ENCODE peak calls at places on chromosome 21, in nine cellular contexts. W is thoracic aorta; E is upper lobe of right lung; K is psoas muscle; Z is aorta; A is GM23248; Y is CD4-positive, alpha-beta memory T cell; O is kidney; V is IMR-90. U is an unnamed sample.

GRCh38 chr21:15210235-15210678 is 145.5 kb upstream of the NRIP1 start:
- DNase-seq in W (peak), E (peak), K (peak), Z (peak), A (peak), Y (no peak), O (peak), V (no peak), U (peak)

GRCh38 chr21:41367598-41368360 is 6.0 kb downstream of the MX2 start:
- DNase-seq in W (no peak), E (no peak), K (no peak), Z (no peak), A (no peak), Y (no peak), O (no peak), V (no peak), U (no peak)

GRCh38 chr21:16358784-16359183 is 629.0 kb downstream of the USP25 start:
- DNase-seq in W (no peak), E (no peak), K (no peak), Z (no peak), A (no peak), Y (no peak), O (no peak), V (no peak), U (no peak)

GRCh38 chr21:46005481-46005881 is 23.9 kb downstream of the COL6A1 start:
- DNase-seq in W (no peak), E (no peak), K (no peak), Z (no peak), A (no peak), Y (no peak), O (no peak), V (no peak), U (peak)

GRCh38 chr21:15141236-15141970 is 76.6 kb upstream of the NRIP1 start:
- DNase-seq in W (no peak), E (peak), K (no peak), Z (no peak), A (no peak), Y (no peak), O (peak), V (no peak), U (peak)

GRCh38 chr21:35226960-35227741 is 178.0 kb upstream of the RUNX1 start:
- DNase-seq in W (no peak), E (no peak), K (no peak), Z (no peak), A (no peak), Y (peak), O (no peak), V (no peak), U (no peak)

GRCh38 chr21:41663805-41664788 is 102.8 kb downstream of the RIPK4 start:
- DNase-seq in W (no peak), E (no peak), K (no peak), Z (no peak), A (peak), Y (no peak), O (no peak), V (peak), U (no peak)

GRCh38 chr21:46532080-46532479 is 72.8 kb downstream of the S100B start:
- DNase-seq in W (no peak), E (no peak), K (no peak), Z (no peak), A (no peak), Y (peak), O (no peak), V (no peak), U (no peak)

GRCh38 chr21:39582749-39583148 is 30.0 kb upstream of the B3GALT5 start:
- DNase-seq in W (no peak), E (no peak), K (no peak), Z (no peak), A (no peak), Y (no peak), O (no peak), V (no peak), U (no peak)

GRCh38 chr21:31604591-31605190 is 54.8 kb upstream of the SOD1 start:
- DNase-seq in W (no peak), E (peak), K (peak), Z (peak), A (peak), Y (peak), O (peak), V (peak), U (peak)

GRCh38 chr21:24939288-24939687 is 668.0 kb downstream of the MRPL39 start:
- DNase-seq in W (no peak), E (no peak), K (no peak), Z (no peak), A (no peak), Y (no peak), O (no peak), V (no peak), U (no peak)

GRCh38 chr21:26179501-26179900 is 8.9 kb upstream of the APP start:
- DNase-seq in W (no peak), E (no peak), K (no peak), Z (no peak), A (no peak), Y (no peak), O (no peak), V (no peak), U (no peak)

GRCh38 chr21:22395965-22396364 is 1397.8 kb downstream of the NCAM2 start:
- DNase-seq in W (no peak), E (no peak), K (no peak), Z (no peak), A (no peak), Y (no peak), O (no peak), V (no peak), U (no peak)

GRCh38 chr21:27772816-27773215 is 805.9 kb upstream of the ADAMTS5 start:
- DNase-seq in W (no peak), E (no peak), K (no peak), Z (no peak), A (peak), Y (no peak), O (no peak), V (no peak), U (no peak)

GRCh38 chr21:27033467-27033866 is 66.6 kb upstream of the ADAMTS5 start:
- DNase-seq in W (no peak), E (no peak), K (no peak), Z (no peak), A (no peak), Y (no peak), O (no peak), V (no peak), U (no peak)

GRCh38 chr21:32818411-32818810 is 46.9 kb upstream of the PAXBP1 start:
- DNase-seq in W (no peak), E (no peak), K (no peak), Z (no peak), A (no peak), Y (no peak), O (no peak), V (no peak), U (no peak)

GRCh38 chr21:40850071-40850470 is 3.1 kb upstream of the DSCAM start:
- DNase-seq in W (no peak), E (no peak), K (no peak), Z (no peak), A (no peak), Y (no peak), O (no peak), V (no peak), U (no peak)

GRCh38 chr21:25790122-25790951 is 55.6 kb downstream of the GABPA start:
- DNase-seq in W (no peak), E (no peak), K (no peak), Z (no peak), A (peak), Y (peak), O (no peak), V (peak), U (no peak)

GRCh38 chr21:32237021-32237420 is 41.8 kb downstream of the MIS18A start:
- DNase-seq in W (no peak), E (no peak), K (no peak), Z (no peak), A (peak), Y (no peak), O (no peak), V (no peak), U (no peak)

GRCh38 chr21:31490471-31490870 is 146.4 kb upstream of the TIAM1 start:
- DNase-seq in W (no peak), E (no peak), K (no peak), Z (no peak), A (no peak), Y (no peak), O (no peak), V (no peak), U (no peak)

GRCh38 chr21:40731206-40731605 is 115.8 kb downstream of the DSCAM start:
- DNase-seq in W (no peak), E (no peak), K (no peak), Z (no peak), A (no peak), Y (no peak), O (no peak), V (no peak), U (no peak)

GRCh38 chr21:16124397-16125130 is 394.8 kb downstream of the USP25 start:
- DNase-seq in W (no peak), E (no peak), K (no peak), Z (no peak), A (peak), Y (no peak), O (no peak), V (peak), U (no peak)

GRCh38 chr21:46326110-46326703 is 2.3 kb downstream of the PCNT start:
- DNase-seq in W (no peak), E (no peak), K (no peak), Z (no peak), A (no peak), Y (no peak), O (no peak), V (no peak), U (peak)

GRCh38 chr21:41317458-41317857 is 857 bp downstream of the FAM3B start:
- DNase-seq in W (no peak), E (no peak), K (no peak), Z (no peak), A (no peak), Y (no peak), O (no peak), V (no peak), U (no peak)

GRCh38 chr21:41640756-41641509 is 125.9 kb downstream of the RIPK4 start:
- DNase-seq in W (no peak), E (peak), K (no peak), Z (no peak), A (peak), Y (no peak), O (no peak), V (peak), U (no peak)

GRCh38 chr21:36946949-36947371 is 19.5 kb downstream of the HLCS start:
- DNase-seq in W (no peak), E (no peak), K (no peak), Z (no peak), A (no peak), Y (no peak), O (no peak), V (no peak), U (no peak)
- H3K4me3 ChIP-seq in W (no peak), E (no peak), K (no peak), Z (no peak), A (no peak), Y (no peak), O (no peak), V (no peak), U (no peak)

GRCh38 chr21:44938976-44939531 is 775 bp upstream of the SLX9 start:
- DNase-seq in W (no peak), E (peak), K (peak), Z (peak), A (no peak), Y (no peak), O (no peak), V (no peak), U (no peak)
- H3K27ac ChIP-seq in W (no peak), E (peak), K (peak), Z (no peak), A (no peak), Y (peak), O (no peak), V (no peak), U (no peak)

GRCh38 chr21:38267136-38267535 is 10.3 kb downstream of the KCNJ15 start:
- DNase-seq in W (no peak), E (no peak), K (no peak), Z (no peak), A (peak), Y (no peak), O (no peak), V (no peak), U (no peak)
- H3K4me3 ChIP-seq in W (no peak), E (no peak), K (no peak), Z (no peak), A (no peak), Y (no peak), O (peak), V (no peak), U (no peak)

DNA sequence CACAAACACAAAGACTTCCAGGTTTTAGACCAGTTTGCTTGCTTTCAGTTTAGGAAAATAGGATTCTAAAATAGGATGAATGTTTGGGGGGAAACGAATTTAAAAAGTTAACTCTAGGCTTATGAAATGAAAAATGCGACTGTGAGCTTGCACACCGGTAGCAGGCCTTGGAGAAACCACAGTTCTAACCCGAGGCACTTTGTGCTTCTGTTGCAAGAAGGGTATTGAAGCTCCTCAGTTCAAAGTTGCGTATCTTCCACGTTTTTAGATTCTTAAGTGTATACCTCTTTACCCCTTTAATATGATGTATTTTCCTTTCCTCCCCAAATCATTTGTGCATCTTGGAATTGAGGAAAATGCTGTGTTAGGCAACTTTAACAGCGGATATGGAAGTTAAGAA is 2.4 kb downstream of the MRPS6 start:
- DNase-seq in W (no peak), E (no peak), K (no peak), Z (no peak), A (peak), Y (no peak), O (no peak), V (no peak), U (no peak)
- H3K27ac ChIP-seq in W (peak), E (peak), K (no peak), Z (no peak), A (peak), Y (no peak), O (peak), V (no peak), U (peak)

GRCh38 chr21:42685036-42685435 is 31.6 kb downstream of the PDE9A start:
- DNase-seq in W (no peak), E (no peak), K (peak), Z (peak), A (peak), Y (no peak), O (no peak), V (no peak), U (no peak)
- H3K4me3 ChIP-seq in W (peak), E (no peak), K (no peak), Z (no peak), A (peak), Y (no peak), O (no peak), V (no peak), U (no peak)